ENCODE peak calls at places on chromosomes 3 and 15, in six cellular contexts. J is fibroblast of pulmonary artery, S is brain microvascular endothelial cell, K is lung, N is fibroblast of lung, O is endothelial cell. W is an unnamed sample.

GRCh38 chr15:39807791-39808190 is 25.1 kb upstream of the FSIP1 start:
- DNase-seq in J (no peak), S (no peak), K (no peak), N (no peak), O (no peak), W (no peak)

GRCh38 chr3:194320744-194321243 is 30.3 kb downstream of the CPN2 start:
- DNase-seq in J (no peak), S (no peak), K (no peak), N (no peak), O (no peak), W (no peak)

GRCh38 chr15:83436513-83437158 is 10.5 kb upstream of the SH3GL3 start:
- DNase-seq in J (peak), S (peak), K (no peak), N (peak), O (no peak), W (peak)

GRCh38 chr3:47601310-47601709 is 22.6 kb upstream of the CSPG5 start:
- DNase-seq in J (no peak), S (no peak), K (no peak), N (no peak), O (no peak), W (no peak)

GRCh38 chr15:96115642-96116041 is 214.9 kb upstream of the NR2F2 start:
- DNase-seq in J (peak), S (peak), K (no peak), N (peak), O (no peak), W (no peak)

GRCh38 chr3:105829879-105830622 is 38.8 kb downstream of the CBLB start:
- DNase-seq in J (peak), S (no peak), K (no peak), N (peak), O (no peak), W (no peak)

GRCh38 chr3:4290272-4290893 is 12.8 kb upstream of the SETMAR start:
- DNase-seq in J (peak), S (peak), K (no peak), N (peak), O (peak), W (peak)

GRCh38 chr3:53229606-53230005 is 26.2 kb downstream of the TKT start:
- DNase-seq in J (no peak), S (no peak), K (no peak), N (no peak), O (no peak), W (no peak)

GRCh38 chr3:50615190-50615589 is 1.8 kb upstream of the MAPKAPK3 start:
- DNase-seq in J (no peak), S (no peak), K (no peak), N (no peak), O (no peak), W (no peak)

GRCh38 chr3:41681479-41681878 is 280.4 kb downstream of the ULK4 start:
- DNase-seq in J (peak), S (peak), K (peak), N (peak), O (no peak), W (no peak)

GRCh38 chr15:67409175-67409574 is 111.8 kb upstream of the C15orf61 start:
- DNase-seq in J (no peak), S (no peak), K (no peak), N (no peak), O (no peak), W (no peak)

GRCh38 chr3:150925751-150926201 is 20.5 kb upstream of the MINDY4B start:
- DNase-seq in J (peak), S (no peak), K (peak), N (peak), O (peak), W (peak)

GRCh38 chr15:78209646-78210348 is 24.6 kb downstream of the ACSBG1 start:
- DNase-seq in J (no peak), S (no peak), K (peak), N (no peak), O (no peak), W (no peak)

GRCh38 chr3:104397713-104398112 is 969.0 kb upstream of the ALCAM start:
- DNase-seq in J (no peak), S (no peak), K (no peak), N (no peak), O (no peak), W (no peak)

GRCh38 chr3:126438746-126439145 is 36.9 kb downstream of the ZXDC start:
- DNase-seq in J (no peak), S (no peak), K (no peak), N (no peak), O (no peak), W (no peak)

GRCh38 chr3:11165457-11165856 is 11.2 kb downstream of the HRH1 start:
- DNase-seq in J (no peak), S (no peak), K (no peak), N (no peak), O (no peak), W (no peak)

GRCh38 chr15:29071193-29071906 is 185.6 kb downstream of the APBA2 start:
- DNase-seq in J (no peak), S (no peak), K (no peak), N (no peak), O (no peak), W (no peak)

GRCh38 chr3:13188975-13189374 is 115.7 kb upstream of the IQSEC1 start:
- DNase-seq in J (no peak), S (no peak), K (no peak), N (no peak), O (no peak), W (no peak)

GRCh38 chr3:112767177-112767576 is 79.5 kb downstream of the CD200R1L start:
- DNase-seq in J (no peak), S (no peak), K (no peak), N (no peak), O (no peak), W (no peak)

GRCh38 chr3:52983336-52983807 is 62.5 kb downstream of the SFMBT1 start:
- DNase-seq in J (no peak), S (no peak), K (no peak), N (no peak), O (no peak), W (no peak)

GRCh38 chr3:133820889-133821675 is 15.5 kb downstream of the SRPRB start:
- DNase-seq in J (no peak), S (no peak), K (no peak), N (no peak), O (no peak), W (no peak)

GRCh38 chr3:67109651-67110204 is 111.6 kb downstream of the KBTBD8 start:
- DNase-seq in J (peak), S (peak), K (no peak), N (peak), O (peak), W (no peak)

GRCh38 chr3:104279617-104280016 is 1087.1 kb upstream of the ALCAM start:
- DNase-seq in J (peak), S (peak), K (no peak), N (peak), O (no peak), W (no peak)

GRCh38 chr15:94205366-94205765 is 26.0 kb upstream of the MCTP2 start:
- DNase-seq in J (no peak), S (no peak), K (no peak), N (peak), O (no peak), W (no peak)

GRCh38 chr3:10331320-10331719 is 10.4 kb upstream of the SEC13 start:
- DNase-seq in J (no peak), S (no peak), K (no peak), N (no peak), O (no peak), W (no peak)

GRCh38 chr3:46293035-46293724 is 50.9 kb downstream of the CCR3 start:
- DNase-seq in J (no peak), S (no peak), K (no peak), N (no peak), O (no peak), W (no peak)

GRCh38 chr15:63940956-63941620 is 105.2 kb downstream of the DAPK2 start:
- DNase-seq in J (no peak), S (no peak), K (no peak), N (no peak), O (no peak), W (peak)

GRCh38 chr3:179304605-179305004 is 18.2 kb upstream of the ZNF639 start:
- DNase-seq in J (no peak), S (no peak), K (no peak), N (no peak), O (no peak), W (no peak)

GRCh38 chr3:172536505-172536904 is 13.3 kb upstream of the TNFSF10 start:
- DNase-seq in J (no peak), S (no peak), K (no peak), N (no peak), O (no peak), W (no peak)

GRCh38 chr3:20043398-20043797 is 3.2 kb downstream of the KAT2B start:
- DNase-seq in J (peak), S (peak), K (peak), N (peak), O (no peak), W (no peak)

GRCh38 chr3:71581981-71582611 is 1.4 kb downstream of the FOXP1 start:
- DNase-seq in J (no peak), S (no peak), K (peak), N (peak), O (peak), W (peak)

GRCh38 chr15:41494922-41495735 is 1.5 kb downstream of the ITPKA start:
- DNase-seq in J (no peak), S (no peak), K (no peak), N (no peak), O (peak), W (no peak)

GRCh38 chr3:27847697-27848096 is 125.6 kb upstream of the EOMES start:
- DNase-seq in J (no peak), S (no peak), K (no peak), N (no peak), O (no peak), W (no peak)

GRCh38 chr3:10419637-10420232 is 85.7 kb downstream of the ATP2B2 start:
- DNase-seq in J (no peak), S (no peak), K (no peak), N (peak), O (no peak), W (no peak)

GRCh38 chr3:13715167-13715954 is 164.5 kb downstream of the WNT7A start:
- DNase-seq in J (no peak), S (no peak), K (peak), N (no peak), O (no peak), W (no peak)

GRCh38 chr15:76962337-76963013 is 30.9 kb downstream of the RCN2 start:
- DNase-seq in J (no peak), S (no peak), K (no peak), N (no peak), O (no peak), W (no peak)

GRCh38 chr3:111081008-111081545 is 9.5 kb downstream of the NECTIN3 start:
- DNase-seq in J (peak), S (no peak), K (no peak), N (peak), O (no peak), W (no peak)

GRCh38 chr15:90982135-90982534 is 12.2 kb downstream of the PRC1 start:
- DNase-seq in J (peak), S (no peak), K (no peak), N (peak), O (no peak), W (no peak)

GRCh38 chr3:49563766-49564165 is 9.5 kb downstream of the BSN start:
- DNase-seq in J (no peak), S (no peak), K (no peak), N (no peak), O (no peak), W (no peak)

GRCh38 chr3:49563040-49563578 is 8.8 kb downstream of the BSN start:
- DNase-seq in J (no peak), S (no peak), K (no peak), N (no peak), O (no peak), W (no peak)

GRCh38 chr3:49568965-49569364 is 14.7 kb downstream of the BSN start:
- DNase-seq in J (no peak), S (no peak), K (no peak), N (no peak), O (no peak), W (no peak)

GRCh38 chr3:49567406-49567805 is 13.1 kb downstream of the BSN start:
- DNase-seq in J (no peak), S (no peak), K (no peak), N (no peak), O (no peak), W (no peak)

DNA sequence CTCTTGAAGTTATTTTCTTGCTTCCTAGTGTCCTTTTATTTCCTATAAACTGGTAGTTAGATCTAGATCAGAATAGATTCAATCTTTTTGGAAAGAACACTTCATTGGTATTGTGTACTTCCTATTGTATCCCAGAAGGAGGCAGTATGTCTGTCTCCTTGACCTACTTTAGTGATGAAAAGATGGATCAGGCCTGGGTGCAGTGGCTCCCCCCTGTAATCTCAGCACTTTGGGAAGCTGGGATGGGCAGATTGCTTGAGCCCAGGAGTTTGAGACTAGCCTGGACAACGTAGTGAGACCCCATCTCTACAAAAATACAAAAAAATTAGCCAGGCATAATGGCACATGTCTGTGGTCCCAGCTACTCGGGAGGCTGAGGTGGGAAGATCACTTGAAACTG is 12.0 kb downstream of the BSN start:
- DNase-seq in J (peak), S (no peak), K (no peak), N (no peak), O (no peak), W (no peak)
- TF ChIP-seq CTCF in J (peak), S (no peak), K (no peak), N (no peak), O (no peak), W (peak)

GRCh38 chr3:144286235-144286910 is 314.8 kb downstream of the DIPK2A start:
- DNase-seq in J (no peak), S (no peak), K (no peak), N (no peak), O (no peak), W (no peak)
- TF ChIP-seq CTCF in J (no peak), S (no peak), K (no peak), N (no peak), O (no peak), W (no peak)

DNA sequence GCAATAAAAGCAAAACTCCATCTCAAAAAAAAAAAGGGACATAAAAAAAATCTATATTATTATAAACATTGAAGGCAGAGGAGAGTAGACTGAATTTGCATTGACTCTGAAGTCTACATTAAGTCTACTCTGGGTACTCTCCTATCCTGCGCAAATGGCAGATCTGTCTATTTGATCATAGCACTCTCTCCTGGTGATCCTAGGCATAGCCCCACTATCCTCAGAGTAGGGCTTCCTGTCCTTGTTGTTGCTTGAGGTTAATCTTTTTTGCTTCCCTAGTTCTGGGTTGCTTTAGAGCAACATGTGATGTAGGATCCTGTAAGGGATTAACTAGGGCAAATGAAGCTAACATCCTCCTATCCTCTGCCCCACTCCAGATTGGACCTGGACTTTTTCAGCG is 82.1 kb upstream of the LRRFIP2 start:
- DNase-seq in J (no peak), S (no peak), K (no peak), N (no peak), O (no peak), W (no peak)
- TF ChIP-seq CTCF in J (peak), S (peak), K (no peak), N (no peak), O (no peak), W (no peak)

GRCh38 chr15:92968926-92969664 is 69.0 kb downstream of the CHD2 start:
- DNase-seq in J (no peak), S (no peak), K (no peak), N (no peak), O (no peak), W (no peak)
- TF ChIP-seq CTCF in J (peak), S (peak), K (no peak), N (no peak), O (peak), W (no peak)

DNA sequence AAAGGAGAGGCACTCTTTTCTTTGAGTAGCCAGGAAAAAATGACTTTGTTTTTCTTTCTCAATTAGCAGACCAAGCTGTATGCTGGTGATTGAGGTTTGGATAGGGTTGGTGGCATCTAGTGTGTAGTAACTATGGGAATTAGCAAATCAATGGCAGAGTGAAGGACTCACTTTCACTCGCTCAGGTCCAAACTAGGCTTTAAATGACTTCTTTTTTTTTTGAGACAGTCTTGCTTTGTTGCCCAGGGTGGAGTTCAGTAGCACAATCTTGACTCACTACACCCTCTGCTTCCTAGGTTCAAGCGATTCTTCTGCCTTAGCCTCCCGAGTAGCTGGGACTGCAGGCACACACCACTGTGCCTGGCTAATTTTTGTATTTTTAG is 35.9 kb downstream of the PRKCI start:
- DNase-seq in J (no peak), S (no peak), K (no peak), N (peak), O (no peak), W (no peak)
- TF ChIP-seq CTCF in J (no peak), S (no peak), K (no peak), N (no peak), O (no peak), W (no peak)

GRCh38 chr3:97138914-97139541 is 324.6 kb downstream of the EPHA6 start:
- DNase-seq in J (no peak), S (no peak), K (no peak), N (no peak), O (no peak), W (no peak)
- TF ChIP-seq CTCF in J (no peak), S (no peak), K (no peak), N (no peak), O (peak), W (peak)

GRCh38 chr3:186839874-186840641 is 2.5 kb upstream of the ADIPOQ start:
- DNase-seq in J (peak), S (no peak), K (no peak), N (peak), O (no peak), W (peak)

GRCh38 chr3:186842426-186843038 is at the start of gene ADIPOQ:
- DNase-seq in J (no peak), S (no peak), K (no peak), N (no peak), O (no peak), W (no peak)

GRCh38 chr3:186843039-186843432 is 526 bp downstream of the ADIPOQ start:
- DNase-seq in J (no peak), S (no peak), K (no peak), N (no peak), O (no peak), W (no peak)

GRCh38 chr3:186844908-186845307 is 2.4 kb downstream of the ADIPOQ start:
- DNase-seq in J (no peak), S (no peak), K (no peak), N (no peak), O (no peak), W (no peak)

DNA sequence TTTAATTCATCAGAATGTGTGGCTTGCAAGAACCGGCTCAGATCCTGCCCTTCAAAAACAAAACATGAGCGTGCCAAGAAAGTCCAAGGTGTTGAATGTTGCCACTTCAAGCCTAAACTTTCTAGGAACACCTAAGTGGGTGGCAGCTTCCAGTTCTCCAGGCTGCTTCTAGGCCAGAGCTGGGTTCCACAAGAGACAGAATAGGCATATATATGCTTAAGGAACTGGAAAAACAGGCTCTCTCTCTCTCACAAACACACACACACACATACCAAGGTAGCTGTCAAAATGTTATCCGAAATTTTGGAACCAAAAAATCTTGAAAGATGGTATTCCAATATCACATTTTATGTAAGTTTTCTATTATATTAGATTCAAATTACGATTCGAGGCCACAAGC is 873 bp upstream of the ADIPOQ start:
- DNase-seq in J (no peak), S (no peak), K (no peak), N (no peak), O (no peak), W (no peak)
- TF ChIP-seq CTCF in J (no peak), S (no peak), K (no peak), N (no peak), O (no peak), W (no peak)

GRCh38 chr3:131755380-131755779 is 252.6 kb upstream of the MRPL3 start:
- DNase-seq in J (no peak), S (no peak), K (no peak), N (no peak), O (no peak), W (no peak)

DNA sequence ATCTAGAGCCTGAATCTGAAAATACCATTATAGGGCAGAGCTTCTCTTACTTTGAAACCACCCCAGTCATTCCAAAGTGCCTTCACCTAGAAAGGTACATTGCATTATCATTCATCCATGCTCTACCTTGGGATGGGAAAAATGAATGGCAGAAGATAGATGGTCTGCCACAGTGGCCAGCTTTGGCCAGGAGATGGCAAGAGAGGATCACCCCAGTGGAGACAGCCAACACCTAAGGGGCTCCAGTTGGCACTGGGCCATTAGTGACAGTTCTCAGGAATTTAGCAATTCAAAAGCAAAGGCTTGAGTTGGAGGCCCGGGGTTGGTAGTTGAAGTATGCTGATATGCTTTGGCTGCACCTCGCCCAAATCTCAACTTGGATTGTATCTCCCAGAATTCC is 253.6 kb upstream of the MRPL3 start:
- DNase-seq in J (no peak), S (no peak), K (no peak), N (no peak), O (no peak), W (no peak)
- TF ChIP-seq CTCF in J (no peak), S (no peak), K (no peak), N (no peak), O (no peak), W (no peak)